ENCODE peak calls at places on chromosomes 3 and 15, in five cellular contexts. Y is fibroblast of pulmonary artery, Z is Panc1, D is cardiac muscle cell, T is SK-N-SH. P is an unnamed sample.

GRCh38 chr15:96264801-96265515 is 65.5 kb upstream of the NR2F2 start:
- DNase-seq in T (no peak), D (peak), Z (no peak), Y (peak), P (no peak)

GRCh38 chr3:181610083-181610972 is 101.4 kb upstream of the SOX2 start:
- DNase-seq in Y (no peak), Z (no peak), D (no peak), T (no peak), P (no peak)

GRCh38 chr3:81245505-81245904 is 515.9 kb downstream of the GBE1 start:
- DNase-seq in Y (peak), Z (no peak), T (no peak), D (no peak), P (no peak)

GRCh38 chr3:38114052-38114874 is 22.7 kb downstream of the ACAA1 start:
- DNase-seq in T (no peak), Y (no peak), D (no peak), Z (no peak), P (no peak)

GRCh38 chr3:12440927-12441326 is 43.4 kb upstream of the TSEN2 start:
- DNase-seq in D (no peak), Z (no peak), Y (peak), T (peak), P (peak)

GRCh38 chr3:161042023-161042501 is 63.1 kb downstream of the B3GALNT1 start:
- DNase-seq in D (no peak), T (no peak), Y (peak), Z (no peak), P (no peak)

GRCh38 chr15:69908518-69909420 is 188.9 kb downstream of the TLE3 start:
- DNase-seq in Y (no peak), T (no peak), D (no peak), Z (no peak), P (no peak)

GRCh38 chr3:63857311-63857710 is 6.3 kb downstream of the THOC7 start:
- DNase-seq in Z (no peak), Y (peak), D (no peak), T (no peak), P (no peak)

GRCh38 chr3:32359766-32360513 is 31.7 kb upstream of the CMTM7 start:
- DNase-seq in T (no peak), D (no peak), Y (no peak), Z (no peak), P (no peak)

GRCh38 chr3:66133050-66133757 is 87.6 kb upstream of the SLC25A26 start:
- DNase-seq in Y (peak), Z (no peak), T (no peak), D (no peak), P (no peak)

GRCh38 chr15:71051539-71051938 is 63.7 kb upstream of the THSD4 start:
- DNase-seq in T (no peak), Y (peak), Z (no peak), D (no peak), P (no peak)

GRCh38 chr3:157618075-157618760 is 115.0 kb upstream of the VEPH1 start:
- DNase-seq in D (peak), Z (peak), T (peak), Y (peak), P (no peak)

GRCh38 chr15:42091753-42092665 is 2.4 kb downstream of the PLA2G4D start:
- DNase-seq in D (no peak), Z (no peak), T (no peak), Y (no peak), P (peak)

DNA sequence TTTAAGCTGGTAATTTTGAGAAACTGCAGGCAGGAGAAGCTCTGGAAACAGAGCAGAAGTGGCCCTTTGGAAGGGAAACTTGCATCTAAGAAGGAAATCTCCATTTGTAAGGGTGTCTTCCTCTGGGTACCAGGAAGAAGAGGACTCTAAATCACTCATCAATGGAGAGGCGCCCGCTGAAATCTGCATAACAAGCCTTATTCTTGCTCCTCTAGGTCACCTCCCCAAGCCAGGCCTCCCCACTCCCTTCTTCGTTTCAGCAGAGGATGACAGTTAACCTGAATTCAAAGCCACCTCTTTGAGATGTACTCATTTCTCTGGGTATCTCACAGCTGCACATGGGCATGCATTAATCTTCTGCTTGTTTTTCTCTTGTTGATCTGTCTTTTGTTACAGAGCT is 51.6 kb downstream of the GABRB3 start:
- DNase-seq in Y (no peak), T (no peak), Z (no peak), D (no peak), P (no peak)
- H3K4me3 ChIP-seq in Y (no peak), T (no peak), Z (no peak), D (no peak), P (no peak)

DNA sequence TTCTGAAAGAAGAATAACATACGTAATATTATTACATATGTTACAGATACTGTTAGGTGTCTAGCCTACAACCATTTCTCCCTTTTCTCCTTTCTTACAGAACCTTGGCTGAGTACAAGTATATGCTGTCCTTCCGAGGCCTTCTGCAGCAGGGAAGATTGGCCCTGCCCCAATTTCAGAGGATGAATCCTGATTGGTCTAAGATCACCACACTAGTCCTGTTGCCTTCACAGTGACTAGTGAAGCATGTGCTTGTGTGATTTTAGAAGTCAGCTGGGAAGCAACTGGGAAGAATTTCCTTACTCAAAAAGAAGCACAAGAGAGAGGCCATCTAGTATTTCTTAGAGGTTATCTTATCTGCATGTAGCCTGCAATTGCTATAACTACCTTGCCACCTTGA is 30.6 kb upstream of the MECOM start:
- DNase-seq in T (no peak), D (peak), Z (no peak), Y (peak), P (no peak)
- H3K4me3 ChIP-seq in T (no peak), D (no peak), Z (no peak), Y (no peak), P (no peak)

GRCh38 chr3:133492159-133492860 is 81.2 kb upstream of the CDV3 start:
- DNase-seq in Y (no peak), Z (no peak), T (no peak), D (no peak), P (no peak)

GRCh38 chr3:133489466-133490085 is 83.9 kb upstream of the CDV3 start:
- DNase-seq in D (no peak), T (no peak), Z (no peak), Y (no peak), P (peak)

GRCh38 chr3:133491481-133492059 is 81.9 kb upstream of the CDV3 start:
- DNase-seq in Z (no peak), Y (no peak), T (no peak), D (no peak), P (no peak)

GRCh38 chr3:133488785-133489367 is 84.6 kb upstream of the CDV3 start:
- DNase-seq in Z (no peak), Y (peak), D (peak), T (no peak), P (no peak)

DNA sequence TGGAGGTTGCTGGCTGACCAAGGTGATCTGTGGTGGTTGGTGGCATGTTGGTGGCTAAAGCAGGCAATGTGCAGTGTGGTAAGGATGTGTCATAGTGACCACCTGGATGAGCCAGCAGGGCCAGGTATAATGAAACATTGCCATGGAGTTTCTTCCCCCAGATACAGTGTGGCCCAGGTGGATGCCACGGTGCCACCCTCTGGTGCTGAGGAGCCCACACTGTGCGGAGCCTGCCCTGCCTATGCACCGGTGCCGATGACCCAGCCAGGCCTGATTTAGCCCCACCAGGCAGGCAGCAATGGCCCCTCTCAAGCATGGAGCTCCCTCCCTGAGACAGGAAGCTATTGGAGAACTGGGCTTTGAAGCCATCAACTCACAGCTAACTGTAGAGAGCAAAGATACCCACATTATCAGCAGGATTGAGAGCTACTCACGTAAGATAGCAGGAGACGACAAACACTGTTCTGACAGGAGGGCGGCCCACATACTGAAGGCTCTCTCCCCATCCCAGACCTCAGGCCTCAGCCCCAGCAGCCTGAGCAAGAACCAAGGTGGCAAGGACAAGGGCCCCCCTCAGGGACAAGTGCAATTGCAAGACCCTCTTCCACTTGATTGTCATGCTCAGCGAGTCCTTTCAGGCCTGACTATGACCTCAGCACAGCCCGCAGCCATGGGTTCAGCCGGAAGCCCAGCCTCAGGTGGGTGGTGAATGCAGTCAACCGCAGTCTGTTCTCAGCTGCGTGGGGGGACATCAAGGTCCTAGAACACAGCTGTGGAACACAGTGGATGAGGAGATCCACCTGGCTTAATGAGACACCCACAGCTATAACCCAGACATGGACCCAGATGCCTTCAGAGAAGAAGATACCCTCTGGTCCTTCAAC is 82.8 kb upstream of the CDV3 start:
- DNase-seq in T (no peak), D (no peak), Y (no peak), Z (no peak), P (no peak)
- H3K4me3 ChIP-seq in T (no peak), D (no peak), Y (no peak), Z (no peak), P (no peak)

DNA sequence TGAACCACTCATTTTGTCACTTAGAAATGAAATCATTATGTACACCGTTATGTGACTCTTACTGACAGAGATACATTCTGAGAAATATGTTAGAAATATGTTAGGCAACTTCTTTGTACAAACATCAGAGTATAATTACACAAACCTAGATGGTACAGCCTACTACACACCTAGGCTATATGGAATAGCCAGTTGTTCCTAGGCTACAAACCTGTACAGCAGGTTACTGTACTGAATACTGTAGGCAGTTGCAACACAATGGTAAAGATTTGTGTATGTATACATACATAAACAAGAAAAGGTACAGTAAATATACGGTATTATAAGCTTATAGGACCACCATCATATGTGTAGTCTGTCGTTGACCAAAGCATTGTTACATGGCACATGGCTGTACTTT is 3.7 kb downstream of the SACM1L start:
- DNase-seq in D (no peak), Z (no peak), Y (no peak), T (no peak), P (no peak)
- H3K4me3 ChIP-seq in D (no peak), Z (no peak), Y (no peak), T (no peak), P (no peak)

P was measured in BE2C.